ENCODE peak calls at places on chromosomes 1 and 21, in ten cellular contexts. H is AG04450, T is ascending aorta, S is lung, Q is fibroblast of lung, E is right cardiac atrium, R is psoas muscle, J is brain microvascular endothelial cell, Y is adrenal gland, P is WERI-Rb-1. A is an unnamed sample.

GRCh38 chr21:41508415-41509205 is 652 bp upstream of the TMPRSS2 start:
- DNase-seq in T (no peak), J (no peak), P (no peak), R (no peak), S (no peak), E (no peak), H (no peak), Y (no peak), Q (no peak), A (no peak)

GRCh38 chr1:115478933-115479551 is 141.0 kb upstream of the NGF start:
- DNase-seq in Y (no peak), P (no peak), E (no peak), R (no peak), H (no peak), J (no peak), T (no peak), Q (no peak), S (no peak), A (peak)

GRCh38 chr1:214018605-214019268 is 31.0 kb downstream of the PROX1 start:
- DNase-seq in J (no peak), T (no peak), S (no peak), H (no peak), P (no peak), Y (no peak), Q (no peak), E (no peak), R (no peak), A (no peak)

GRCh38 chr1:247111259-247111635 is 7.1 kb upstream of the ZNF669 start:
- DNase-seq in H (no peak), Q (no peak), P (no peak), S (no peak), J (no peak), T (no peak), E (peak), R (no peak), Y (no peak), A (no peak)

GRCh38 chr1:210557426-210558077 is 228.8 kb downstream of the HHAT start:
- DNase-seq in J (no peak), H (no peak), E (no peak), S (no peak), Y (no peak), T (no peak), Q (no peak), P (no peak), R (no peak), A (no peak)

GRCh38 chr1:162016616-162017015 is 7.1 kb downstream of the OLFML2B start:
- DNase-seq in Y (no peak), R (no peak), S (no peak), J (no peak), Q (peak), E (no peak), P (no peak), H (no peak), T (no peak), A (no peak)

GRCh38 chr1:8903908-8904650 is 25.6 kb upstream of the ENO1 start:
- DNase-seq in Q (peak), E (peak), Y (peak), S (peak), H (peak), R (no peak), T (peak), P (no peak), J (peak), A (peak)

GRCh38 chr1:213982814-213983588 is 4.8 kb upstream of the PROX1 start:
- DNase-seq in P (peak), H (no peak), J (no peak), Y (peak), R (peak), S (no peak), E (peak), T (no peak), Q (peak), A (no peak)

GRCh38 chr1:89149229-89149628 is 23.3 kb upstream of the GBP2 start:
- DNase-seq in J (peak), Q (peak), R (no peak), T (no peak), H (peak), Y (peak), E (peak), P (peak), S (no peak), A (no peak)

GRCh38 chr1:47189844-47190562 is at the start of gene PDZK1IP1:
- DNase-seq in Q (peak), T (peak), P (peak), S (peak), Y (peak), E (peak), H (peak), J (peak), R (peak), A (peak)

GRCh38 chr21:32278068-32278467 is 781 bp downstream of the MIS18A start:
- DNase-seq in T (no peak), S (no peak), Y (no peak), H (no peak), R (no peak), J (no peak), E (no peak), Q (no peak), P (no peak), A (no peak)

GRCh38 chr1:153617677-153618076 is 1.6 kb upstream of the S100A14 start:
- DNase-seq in R (peak), H (no peak), S (peak), Q (no peak), E (no peak), J (no peak), P (peak), Y (peak), T (no peak), A (peak)

GRCh38 chr1:216250861-216251260 is 172.4 kb downstream of the USH2A start:
- DNase-seq in Q (no peak), S (no peak), R (no peak), Y (no peak), H (no peak), J (no peak), P (no peak), E (no peak), T (no peak), A (no peak)

GRCh38 chr21:29311802-29312201 is 13.1 kb downstream of the BACH1 start:
- DNase-seq in R (no peak), Y (no peak), P (no peak), H (no peak), Q (no peak), S (no peak), E (no peak), J (no peak), T (no peak), A (no peak)

GRCh38 chr1:36217667-36218066 is 6.6 kb upstream of the THRAP3 start:
- DNase-seq in J (peak), T (no peak), E (no peak), Q (peak), Y (no peak), R (no peak), P (no peak), S (no peak), H (no peak), A (no peak)

GRCh38 chr1:65514083-65514482 is 93.6 kb downstream of the LEPR start:
- DNase-seq in R (peak), H (no peak), Q (no peak), S (no peak), E (no peak), P (no peak), T (no peak), J (no peak), Y (no peak), A (no peak)

GRCh38 chr1:2229032-2229920 is 1.2 kb downstream of the SKI start:
- DNase-seq in P (no peak), E (peak), Y (peak), R (peak), J (no peak), Q (peak), S (peak), T (no peak), H (no peak), A (peak)

GRCh38 chr21:41361786-41362604 is at the start of gene MX2:
- DNase-seq in P (no peak), H (peak), E (peak), S (peak), J (peak), R (peak), Q (peak), Y (peak), T (no peak), A (peak)

GRCh38 chr21:44874497-44875331 is 1.2 kb upstream of the PTTG1IP start:
- DNase-seq in E (peak), P (no peak), Y (peak), T (no peak), R (peak), S (peak), J (no peak), Q (no peak), H (no peak), A (peak)

GRCh38 chr21:44874240-44874496 is 678 bp upstream of the PTTG1IP start:
- DNase-seq in S (no peak), Y (no peak), H (no peak), P (no peak), J (no peak), E (no peak), R (no peak), Q (no peak), T (no peak), A (no peak)

GRCh38 chr21:44873356-44874239 is at the start of gene PTTG1IP:
- DNase-seq in E (peak), Y (peak), P (peak), S (peak), R (peak), J (peak), H (peak), Q (peak), T (peak), A (peak)

GRCh38 chr21:44876849-44877575 is 3.5 kb upstream of the PTTG1IP start:
- DNase-seq in S (no peak), P (no peak), Q (no peak), H (no peak), E (no peak), T (no peak), Y (no peak), R (no peak), J (no peak), A (no peak)

GRCh38 chr21:44875341-44875740 is 1.9 kb upstream of the PTTG1IP start:
- DNase-seq in Y (no peak), R (no peak), H (no peak), T (no peak), Q (peak), P (no peak), S (no peak), E (no peak), J (no peak), A (no peak)
- H3K27ac ChIP-seq in Y (peak), R (peak), H (no peak), T (peak), Q (no peak), P (no peak), S (peak), E (peak), J (no peak), A (peak)

GRCh38 chr1:33015216-33015615 is 21.5 kb downstream of the AK2 start:
- DNase-seq in E (peak), P (no peak), Q (no peak), T (no peak), Y (no peak), H (no peak), J (no peak), R (no peak), S (no peak), A (no peak)
- H3K27ac ChIP-seq in E (no peak), P (no peak), Q (no peak), T (no peak), Y (no peak), H (no peak), J (no peak), R (no peak), S (no peak), A (no peak)

GRCh38 chr21:44932366-44933181 is 7.3 kb upstream of the SLX9 start:
- DNase-seq in E (peak), P (peak), J (no peak), S (no peak), R (peak), T (no peak), Y (no peak), Q (no peak), H (no peak), A (no peak)
- H3K27ac ChIP-seq in E (no peak), P (no peak), J (no peak), S (no peak), R (no peak), T (no peak), Y (no peak), Q (no peak), H (no peak), A (no peak)

DNA sequence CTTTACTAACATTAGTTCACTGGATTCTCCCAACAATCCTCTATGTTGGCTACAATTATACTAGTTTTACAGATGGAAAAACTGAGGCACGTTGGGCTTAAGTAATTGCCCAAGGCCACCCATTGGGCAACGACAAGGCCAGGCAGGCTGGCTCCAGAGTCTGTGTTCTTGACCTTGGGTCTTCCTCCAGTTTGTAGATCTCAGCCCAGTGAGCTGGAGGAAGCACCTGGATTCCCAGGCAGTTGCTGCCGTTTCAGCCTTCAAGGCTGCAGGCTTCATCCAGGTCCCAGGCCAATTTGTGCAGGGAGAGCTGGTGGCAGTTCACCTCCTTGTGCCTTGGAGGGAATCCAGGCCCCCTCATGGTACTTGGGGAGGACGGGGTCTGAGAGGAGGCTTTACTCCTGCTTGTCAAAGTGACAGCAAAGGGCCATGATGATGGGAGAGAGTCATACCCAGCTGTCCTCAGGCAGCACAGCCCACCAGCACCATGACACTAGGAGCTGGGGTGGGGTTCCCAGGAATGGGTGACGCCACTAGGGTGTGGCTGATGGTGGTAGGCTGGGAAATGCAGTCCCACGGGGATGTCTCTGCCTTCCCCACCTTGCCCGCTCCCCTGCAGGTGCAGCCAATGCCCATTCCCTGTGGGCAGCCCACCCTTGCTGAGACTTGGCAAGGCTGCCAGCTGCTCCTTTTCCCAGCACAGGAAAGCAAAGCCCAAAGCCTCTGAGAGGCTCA is 27.1 kb downstream of the PKP1 start:
- DNase-seq in Y (no peak), P (no peak), S (no peak), T (no peak), R (peak), J (no peak), Q (no peak), E (no peak), H (no peak), A (no peak)
- H3K27ac ChIP-seq in Y (no peak), P (no peak), S (peak), T (no peak), R (peak), J (no peak), Q (no peak), E (peak), H (no peak), A (no peak)

DNA sequence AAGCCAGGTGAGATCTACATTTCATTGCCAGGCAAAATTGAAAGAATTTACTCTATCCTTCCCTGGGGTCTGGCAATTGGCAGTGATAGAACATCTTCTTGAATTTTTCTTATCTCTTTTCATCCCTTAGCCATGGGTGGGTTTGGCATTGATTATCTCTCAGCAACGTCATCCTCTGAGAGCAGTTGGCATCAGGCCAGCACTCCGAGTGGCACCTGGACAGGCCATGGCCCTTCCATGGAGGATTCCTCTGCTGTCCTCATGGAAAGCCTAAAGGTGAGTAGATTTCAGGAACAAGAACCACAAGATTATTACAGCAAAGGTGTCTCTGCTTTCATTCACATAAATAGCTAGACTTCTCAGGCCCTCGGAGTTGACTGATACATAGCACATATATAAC is 39.3 kb downstream of the NCF2 start:
- DNase-seq in Y (no peak), H (no peak), J (no peak), E (peak), T (no peak), P (no peak), S (no peak), Q (no peak), R (no peak), A (no peak)
- H3K27ac ChIP-seq in Y (no peak), H (no peak), J (no peak), E (no peak), T (no peak), P (no peak), S (no peak), Q (no peak), R (no peak), A (no peak)

DNA sequence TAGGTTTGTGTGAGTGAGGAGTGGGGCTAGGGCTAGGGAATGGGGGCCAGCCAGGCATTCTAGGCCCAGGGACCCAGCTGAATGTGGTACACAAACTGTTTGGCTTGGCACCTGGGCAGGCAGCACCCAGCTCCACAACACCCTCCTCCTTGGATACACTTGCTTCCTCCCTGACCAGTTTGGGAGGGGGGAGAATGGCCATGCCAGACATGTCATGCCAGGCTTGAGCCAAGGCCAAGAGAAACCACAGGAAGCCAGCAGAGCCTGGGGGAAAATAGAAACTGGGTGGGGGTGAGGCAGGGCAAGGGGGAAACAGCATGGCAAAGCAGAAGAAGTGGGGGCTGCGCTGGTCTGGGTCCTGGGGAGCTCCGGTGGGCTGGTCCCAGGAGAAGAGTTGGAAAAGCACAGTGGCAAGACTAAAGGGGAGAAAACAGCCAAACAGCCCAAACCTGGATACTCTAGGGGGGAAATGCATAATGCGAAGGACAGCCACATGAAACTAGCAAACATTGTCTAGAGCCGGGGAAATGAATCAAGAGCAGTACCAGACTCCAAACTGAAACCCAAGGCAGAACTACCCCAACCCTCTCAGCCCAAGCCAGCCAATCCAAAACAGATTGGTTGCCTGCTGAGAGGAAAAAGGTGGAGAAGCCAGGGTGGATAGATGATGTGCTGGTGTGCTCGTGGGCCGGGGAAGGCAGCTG is 47.9 kb downstream of the LGR6 start:
- DNase-seq in E (no peak), P (peak), R (no peak), Y (no peak), Q (no peak), T (peak), H (no peak), S (no peak), J (no peak), A (peak)
- H3K27ac ChIP-seq in E (no peak), P (no peak), R (no peak), Y (no peak), Q (no peak), T (peak), H (no peak), S (no peak), J (no peak), A (peak)

A was measured in coronary artery.